ENCODE peak calls at places on chromosomes 16 and 17, in ten cellular contexts. G is effector memory CD4-positive, alpha-beta T cell; N is anterior cingulate cortex; X is T follicular helper cell; T is stromal cell of bone marrow; J is AG09309; M is GM12878; W is dorsolateral prefrontal cortex; V is GM12892; Q is ACHN. E is an unnamed sample.

GRCh38 chr17:38897176-38897575 is 27.3 kb downstream of the LASP1 start:
- DNase-seq in T (no peak), X (no peak), W (no peak), Q (no peak), N (no peak), M (no peak), J (no peak), G (no peak), V (no peak), E (no peak)

GRCh38 chr17:6654816-6655731 is 3.5 kb downstream of the C17orf100 start:
- DNase-seq in W (no peak), G (no peak), M (no peak), T (no peak), N (no peak), V (no peak), Q (no peak), J (no peak), X (no peak), E (no peak)

GRCh38 chr17:43814714-43815113 is 18.2 kb downstream of the MPP3 start:
- DNase-seq in X (no peak), M (no peak), Q (peak; percentile 55), V (no peak), W (no peak), T (peak; percentile 45), J (peak; percentile 52), N (no peak), G (no peak), E (no peak)

GRCh38 chr17:57484081-57484666 is 227.9 kb downstream of the MSI2 start:
- DNase-seq in T (no peak), W (no peak), Q (no peak), X (no peak), G (no peak), V (no peak), J (peak; percentile 44), N (no peak), M (no peak), E (no peak)

GRCh38 chr17:60390881-60391418 is 983 bp downstream of the USP32 start:
- DNase-seq in V (no peak), G (no peak), J (no peak), W (peak; percentile 23), T (no peak), X (no peak), N (peak; percentile 36), Q (peak; percentile 56), M (no peak), E (peak; percentile 15)

GRCh38 chr16:69772560-69773254 is 10.6 kb downstream of the WWP2 start:
- DNase-seq in J (no peak), N (no peak), X (no peak), M (no peak), T (peak; percentile 45), V (no peak), Q (no peak), W (no peak), G (no peak), E (no peak)

GRCh38 chr17:32958418-32958817 is 30.5 kb downstream of the TMEM98 start:
- DNase-seq in T (no peak), N (no peak), Q (no peak), J (peak; percentile 86), M (no peak), G (no peak), V (no peak), X (no peak), W (no peak), E (no peak)

GRCh38 chr17:251531-251930 is 70.1 kb upstream of the DOC2B start:
- DNase-seq in N (no peak), V (no peak), G (no peak), Q (no peak), M (no peak), T (no peak), X (no peak), J (no peak), W (no peak), E (no peak)

GRCh38 chr16:1216296-1216619 is 8.8 kb downstream of the TPSG1 start:
- DNase-seq in J (no peak), Q (no peak), G (no peak), X (no peak), V (no peak), M (no peak), T (no peak), W (no peak), N (no peak), E (no peak)

GRCh38 chr16:746637-747036 is 5.8 kb upstream of the CIAO3 start:
- DNase-seq in G (no peak), J (no peak), M (no peak), V (no peak), Q (no peak), W (no peak), T (no peak), X (no peak), N (no peak), E (no peak)

GRCh38 chr17:83062818-83063671 is 16.4 kb upstream of the METRNL start:
- DNase-seq in V (no peak), N (no peak), W (peak; percentile 7), X (no peak), T (no peak), M (no peak), J (no peak), Q (no peak), G (no peak), E (no peak)

GRCh38 chr17:72126575-72127486 is 6.0 kb downstream of the SOX9 start:
- DNase-seq in J (no peak), T (no peak), N (no peak), G (no peak), Q (peak; percentile 23), M (no peak), X (no peak), V (no peak), W (no peak), E (no peak)

GRCh38 chr16:89506791-89507191 is 1.4 kb upstream of the SPG7 start:
- DNase-seq in T (no peak), M (no peak), Q (no peak), J (no peak), V (no peak), N (no peak), G (no peak), W (no peak), X (no peak), E (no peak)